ENCODE peak calls at places on chromosome 10, in four cellular contexts. P is K562, G is HepG2, X is GM12878. Z is an unnamed sample.

GRCh38 chr10:10317151-10317550 is 700.5 kb upstream of the CELF2 start:
- DNase-seq in P (no peak), G (no peak), X (no peak), Z (no peak)

GRCh38 chr10:43376046-43376635 is 4.7 kb downstream of the FXYD4 start:
- DNase-seq in X (no peak), P (no peak), G (no peak), Z (no peak)

GRCh38 chr10:49750546-49750945 is 11.6 kb downstream of the OGDHL start:
- DNase-seq in X (no peak), G (no peak), P (peak), Z (no peak)

GRCh38 chr10:18616337-18616736 is 35.0 kb downstream of the NSUN6 start:
- DNase-seq in G (no peak), X (no peak), P (no peak), Z (no peak)

GRCh38 chr10:110356628-110357245 is 52.0 kb upstream of the SMNDC1 start:
- DNase-seq in P (no peak), G (no peak), X (peak), Z (no peak)

GRCh38 chr10:48639646-48640045 is 34.8 kb upstream of the ARHGAP22 start:
- DNase-seq in G (no peak), P (no peak), X (no peak), Z (no peak)

GRCh38 chr10:44803820-44804219 is 107.3 kb upstream of the TMEM72 start:
- DNase-seq in G (no peak), P (no peak), X (no peak), Z (no peak)

GRCh38 chr10:88707429-88708110 is 1.5 kb downstream of the LIPK start:
- DNase-seq in P (no peak), X (no peak), G (no peak), Z (no peak)

GRCh38 chr10:43068781-43069515 is 7.9 kb upstream of the RET start:
- DNase-seq in X (no peak), P (no peak), G (no peak), Z (no peak)

GRCh38 chr10:29253096-29254029 is 35.5 kb upstream of the LYZL1 start:
- DNase-seq in G (no peak), X (no peak), P (no peak), Z (no peak)

GRCh38 chr10:97428572-97428981 is 2.6 kb downstream of the PGAM1 start:
- DNase-seq in X (no peak), G (no peak), P (no peak), Z (no peak)

GRCh38 chr10:23197416-23197861 is 5.3 kb downstream of the PTF1A start:
- DNase-seq in G (no peak), X (no peak), P (no peak), Z (peak)

GRCh38 chr10:79058899-79059771 is 9.6 kb upstream of the ZMIZ1 start:
- DNase-seq in P (no peak), X (no peak), G (peak), Z (no peak)

GRCh38 chr10:94293344-94293743 is 69.4 kb downstream of the NOC3L start:
- DNase-seq in X (no peak), G (no peak), P (no peak), Z (no peak)

GRCh38 chr10:20100157-20100556 is 283.9 kb downstream of the PLXDC2 start:
- DNase-seq in G (no peak), X (no peak), P (no peak), Z (no peak)

GRCh38 chr10:35433851-35434426 is 97.6 kb downstream of the CCNY start:
- DNase-seq in X (no peak), G (no peak), P (no peak), Z (no peak)

GRCh38 chr10:17607603-17608332 is 9.4 kb downstream of the HACD1 start:
- DNase-seq in P (peak), X (no peak), G (peak), Z (no peak)

GRCh38 chr10:11140963-11141362 is 123.3 kb downstream of the CELF2 start:
- DNase-seq in G (no peak), P (peak), X (no peak), Z (no peak)

GRCh38 chr10:20144268-20144667 is 328.0 kb downstream of the PLXDC2 start:
- DNase-seq in G (no peak), X (no peak), P (no peak), Z (no peak)

GRCh38 chr10:47376522-47377220 is 7.4 kb downstream of the ZNF488 start:
- DNase-seq in G (no peak), X (no peak), P (no peak), Z (peak)

GRCh38 chr10:36943534-36943933 is 181.9 kb upstream of the ANKRD30A start:
- DNase-seq in P (no peak), G (no peak), X (no peak), Z (no peak)

GRCh38 chr10:104657458-104657857 is 16.4 kb downstream of the SORCS3 start:
- DNase-seq in G (no peak), X (no peak), P (no peak), Z (no peak)

GRCh38 chr10:20885678-20886077 is 11.4 kb downstream of the NEBL start:
- DNase-seq in X (no peak), G (no peak), P (no peak), Z (no peak)

GRCh38 chr10:79022565-79023488 is 45.9 kb upstream of the ZMIZ1 start:
- DNase-seq in P (peak), X (peak), G (peak), Z (no peak)

GRCh38 chr10:29804025-29804852 is 169.5 kb upstream of the SVIL start:
- DNase-seq in G (peak), X (no peak), P (no peak), Z (no peak)

GRCh38 chr10:22103701-22104100 is 100.2 kb upstream of the DNAJC1 start:
- DNase-seq in X (no peak), P (peak), G (no peak), Z (peak)

DNA sequence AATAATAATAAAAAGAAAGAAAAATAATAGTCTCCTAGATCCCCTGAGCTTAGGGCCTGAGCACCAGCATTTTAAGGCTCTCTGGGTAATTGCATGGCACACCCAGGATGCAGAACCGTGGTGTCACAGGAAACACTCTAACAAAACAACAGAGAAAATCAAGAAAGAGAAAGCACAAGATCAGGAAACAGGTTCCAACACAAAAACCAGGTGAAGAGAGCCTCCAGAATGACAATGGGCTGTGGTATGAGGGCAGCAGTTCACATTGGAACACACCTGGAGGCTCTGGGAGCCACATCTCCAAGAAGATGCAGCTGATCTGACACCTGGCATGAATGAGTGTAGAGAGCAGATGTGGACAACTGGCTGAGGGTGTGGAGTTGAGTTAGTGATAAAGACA is 7.1 kb downstream of the MMRN2 start:
- DNase-seq in G (no peak), X (no peak), P (no peak), Z (no peak)
- TF ChIP-seq CEBPB in G (no peak), X (no peak), P (no peak), Z (no peak)

GRCh38 chr10:98572594-98572993 is 125.9 kb upstream of the HPS1 start:
- DNase-seq in X (no peak), P (no peak), G (no peak), Z (no peak)
- TF ChIP-seq CBX5 in X (no peak), P (no peak), G (no peak), Z (no peak)

GRCh38 chr10:70557876-70558275 is 44.7 kb downstream of the PRF1 start:
- DNase-seq in X (no peak), P (no peak), G (no peak), Z (no peak)
- H3K4me2 ChIP-seq in X (no peak), P (no peak), G (no peak), Z (no peak)

GRCh38 chr10:75117996-75118395 is 6.5 kb downstream of the SAMD8 start:
- DNase-seq in G (no peak), P (no peak), X (no peak), Z (no peak)
- TF ChIP-seq CEBPB in G (no peak), P (no peak), X (no peak), Z (no peak)

GRCh38 chr10:119333146-119333792 is 125.9 kb downstream of the GRK5 start:
- DNase-seq in G (no peak), X (no peak), P (no peak), Z (no peak)
- TF ChIP-seq CBX5 in G (no peak), X (no peak), P (no peak), Z (no peak)

GRCh38 chr10:75952093-75952492 is 520.7 kb downstream of the LRMDA start:
- DNase-seq in X (no peak), G (no peak), P (no peak), Z (no peak)
- H3K4me2 ChIP-seq in X (no peak), G (no peak), P (no peak), Z (no peak)

GRCh38 chr10:122647383-122647968 is 52.2 kb downstream of the C10orf120 start:
- DNase-seq in P (peak), X (no peak), G (no peak), Z (no peak)

GRCh38 chr10:122649903-122650302 is 49.7 kb downstream of the C10orf120 start:
- DNase-seq in X (no peak), G (no peak), P (no peak), Z (no peak)

GRCh38 chr10:122650331-122650730 is 49.3 kb downstream of the C10orf120 start:
- DNase-seq in G (no peak), P (no peak), X (no peak), Z (no peak)

GRCh38 chr10:122646511-122647382 is 52.9 kb downstream of the C10orf120 start:
- DNase-seq in X (no peak), G (no peak), P (no peak), Z (no peak)

GRCh38 chr10:122648599-122649428 is 50.8 kb downstream of the C10orf120 start:
- DNase-seq in X (no peak), P (peak), G (peak), Z (peak)
- TF ChIP-seq CEBPB in X (no peak), P (no peak), G (no peak), Z (no peak)

DNA sequence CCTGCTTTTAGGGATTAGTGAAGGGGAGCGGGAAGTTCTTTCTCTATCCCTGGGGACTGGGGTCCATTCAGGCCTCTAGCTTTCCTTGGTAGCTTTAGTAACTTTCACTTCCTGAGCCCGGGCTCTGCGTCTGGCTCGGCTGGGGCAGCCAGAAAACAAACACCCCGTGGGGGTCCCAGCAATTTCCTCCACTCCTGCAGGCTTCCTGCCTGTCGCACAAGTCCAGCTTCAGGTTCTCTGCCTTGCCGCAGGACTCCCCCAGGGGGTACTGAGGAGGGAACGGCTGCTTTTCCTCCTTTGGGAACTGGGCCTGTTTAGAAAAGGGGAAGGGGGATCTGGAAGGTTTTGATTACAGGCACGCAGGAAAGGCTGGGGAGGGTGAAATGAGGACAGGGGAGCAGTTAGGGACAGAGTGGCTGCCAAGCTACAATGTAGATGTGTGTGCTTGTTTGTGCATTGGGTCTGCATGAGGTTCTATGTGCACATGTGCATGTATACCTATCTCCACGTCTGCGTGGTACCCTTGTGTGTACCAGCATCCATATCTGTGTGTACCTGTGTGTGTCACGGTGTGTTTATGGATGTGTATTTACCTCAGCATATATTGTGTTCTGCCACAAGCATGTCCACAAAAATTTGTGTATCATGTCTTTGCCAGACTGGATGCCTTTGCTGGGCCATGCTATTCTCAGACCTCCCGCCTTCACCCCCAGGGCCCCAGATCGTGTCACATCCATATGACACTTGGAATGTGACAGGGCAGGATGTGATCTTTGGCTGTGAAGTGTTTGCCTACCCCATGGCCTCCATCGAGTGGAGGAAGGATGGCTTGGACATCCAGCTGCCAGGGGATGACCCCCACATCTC is 2.0 kb downstream of the KAZALD1 start:
- DNase-seq in X (no peak), G (no peak), P (no peak), Z (no peak)
- TF ChIP-seq CBX5 in X (no peak), G (no peak), P (no peak), Z (no peak)

GRCh38 chr10:124409696-124410095 is 9.0 kb downstream of the OAT start:
- DNase-seq in G (no peak), X (no peak), P (no peak), Z (no peak)

GRCh38 chr10:124417846-124418725 is 637 bp downstream of the OAT start:
- DNase-seq in G (peak), X (no peak), P (peak), Z (peak)

GRCh38 chr10:124416733-124417132 is 2.0 kb downstream of the OAT start:
- DNase-seq in P (no peak), G (peak), X (no peak), Z (no peak)

GRCh38 chr10:124415210-124415609 is 3.5 kb downstream of the OAT start:
- DNase-seq in G (no peak), X (no peak), P (no peak), Z (no peak)

DNA sequence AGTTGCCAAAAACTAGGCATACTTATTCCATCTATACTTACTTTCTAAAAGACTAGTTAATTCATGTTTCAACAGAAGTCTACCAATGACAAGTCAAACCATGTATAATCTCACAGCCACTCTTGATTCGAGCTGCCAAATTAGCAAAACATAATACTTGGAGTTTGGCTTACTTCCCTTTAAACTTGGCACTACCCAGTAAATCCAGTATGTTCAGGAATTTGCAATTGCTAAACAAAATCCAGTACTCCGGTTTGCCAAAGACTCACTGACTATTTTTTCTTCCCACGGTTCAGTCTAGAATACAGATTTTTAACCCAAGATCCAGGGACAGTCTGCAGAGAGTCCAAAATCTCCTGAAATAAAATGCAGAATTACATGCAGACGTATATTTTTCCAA is 4.6 kb downstream of the OAT start:
- DNase-seq in P (no peak), X (no peak), G (no peak), Z (no peak)
- H3K4me2 ChIP-seq in P (no peak), X (no peak), G (no peak), Z (no peak)

Z was measured in H1.